ENCODE peak calls at places on chromosomes 16 and 17, in five cellular contexts. X is ascending aorta, T is upper lobe of right lung, J is PC-9, A is sciatic nerve. M is an unnamed sample.

GRCh38 chr17:35069311-35069710 is 5.8 kb upstream of the RFFL start:
- DNase-seq in J (no peak), A (no peak), T (no peak), X (no peak), M (no peak)

GRCh38 chr17:42312285-42313130 is 24.2 kb downstream of the STAT5A start:
- DNase-seq in J (no peak), A (peak; percentile 93), X (peak; percentile 90), T (peak; percentile 90), M (peak; percentile 95)

GRCh38 chr16:85126731-85127662 is 14.7 kb upstream of the CIBAR2 start:
- DNase-seq in J (no peak), A (no peak), X (peak; percentile 90), T (no peak), M (no peak)

GRCh38 chr17:12627177-12627629 is 38.5 kb upstream of the MYOCD start:
- DNase-seq in T (no peak), X (peak; percentile 96), A (peak; percentile 72), J (no peak), M (no peak)

GRCh38 chr17:81902023-81902652 is at the start of gene NPB:
- DNase-seq in T (peak; percentile 68), A (no peak), X (no peak), J (no peak), M (no peak)

GRCh38 chr16:68617735-68618134 is 27.4 kb upstream of the CDH3 start:
- DNase-seq in T (no peak), X (no peak), J (no peak), A (no peak), M (no peak)

GRCh38 chr16:83978401-83978904 is 10.4 kb downstream of the NECAB2 start:
- DNase-seq in T (no peak), J (no peak), A (no peak), X (no peak), M (no peak)

GRCh38 chr17:82878545-82878944 is 38.7 kb upstream of the ZNF750 start:
- DNase-seq in X (no peak), T (no peak), A (no peak), J (no peak), M (peak; percentile 19)

GRCh38 chr17:29569245-29569950 is 897 bp downstream of the TP53I13 start:
- DNase-seq in J (peak; percentile 24), X (peak; percentile 60), T (peak; percentile 54), A (peak; percentile 55), M (peak; percentile 60)

GRCh38 chr17:56159764-56160394 is 6.6 kb downstream of the ANKFN1 start:
- DNase-seq in X (no peak), T (no peak), J (no peak), A (no peak), M (no peak)

GRCh38 chr17:1976000-1976682 is 49.0 kb downstream of the RTN4RL1 start:
- DNase-seq in T (no peak), A (no peak), X (no peak), J (no peak), M (no peak)

GRCh38 chr17:5220074-5220473 is 14.6 kb downstream of the SCIMP start:
- DNase-seq in X (no peak), T (no peak), J (no peak), A (no peak), M (no peak)

GRCh38 chr17:71666047-71666446 is 454.8 kb upstream of the SOX9 start:
- DNase-seq in T (no peak), A (no peak), J (no peak), X (no peak), M (no peak)

GRCh38 chr17:46848534-46848933 is 2.8 kb upstream of the WNT9B start:
- DNase-seq in T (no peak), X (no peak), A (no peak), J (no peak), M (no peak)

GRCh38 chr17:48498168-48498840 is 32.5 kb downstream of the HOXB1 start:
- DNase-seq in A (no peak), X (no peak), J (peak; percentile 93), T (no peak), M (no peak)

GRCh38 chr16:576197-576822 is 6.5 kb downstream of the PIGQ start:
- DNase-seq in J (no peak), A (no peak), T (no peak), X (no peak), M (no peak)

GRCh38 chr16:84511180-84511800 is 6.8 kb upstream of the MEAK7 start:
- DNase-seq in X (peak; percentile 93), A (peak; percentile 93), T (peak; percentile 90), J (peak; percentile 66), M (peak; percentile 96)

GRCh38 chr16:80807916-80808315 is 3.5 kb upstream of the CDYL2 start:
- DNase-seq in J (no peak), A (no peak), X (no peak), T (no peak), M (no peak)